ENCODE peak calls at places on chromosomes 5 and 9, in four cellular contexts. Z, O, L and H are unnamed samples.

GRCh38 chr5:56666901-56667300 is 148.4 kb upstream of the MAP3K1 start:
- DNase-seq in Z (no peak), O (no peak), L (no peak), H (no peak)

GRCh38 chr5:68542207-68542606 is 326.7 kb downstream of the PIK3R1 start:
- DNase-seq in Z (no peak), O (no peak), L (no peak), H (peak; percentile 70)

GRCh38 chr5:30099634-30100033 is 1093.9 kb upstream of the CDH6 start:
- DNase-seq in Z (no peak), O (no peak), L (peak; percentile 40), H (no peak)

GRCh38 chr9:16267336-16268036 is 603.0 kb downstream of the BNC2 start:
- DNase-seq in Z (no peak), O (no peak), L (peak; percentile 42), H (no peak)

GRCh38 chr9:93257808-93258331 is 73.9 kb downstream of the WNK2 start:
- DNase-seq in Z (no peak), O (peak; percentile 2), L (no peak), H (no peak)

GRCh38 chr9:133954862-133955529 is 37.1 kb downstream of the VAV2 start:
- DNase-seq in Z (peak; percentile 72), O (no peak), L (no peak), H (no peak)

GRCh38 chr5:591746-592145 is 20.4 kb upstream of the CEP72 start:
- DNase-seq in Z (no peak), O (no peak), L (no peak), H (no peak)

GRCh38 chr5:87944553-87945320 is 323.9 kb downstream of the TMEM161B start:
- DNase-seq in Z (no peak), O (no peak), L (peak; percentile 66), H (no peak)

GRCh38 chr5:137156175-137156574 is 343.0 kb downstream of the SPOCK1 start:
- DNase-seq in Z (no peak), O (no peak), L (no peak), H (no peak)

GRCh38 chr5:4614088-4614487 is 526.0 kb upstream of the ADAMTS16 start:
- DNase-seq in Z (no peak), O (no peak), L (peak; percentile 4), H (no peak)

GRCh38 chr9:15856591-15856990 is 303.7 kb downstream of the CCDC171 start:
- DNase-seq in Z (no peak), O (no peak), L (peak; percentile 84), H (peak; percentile 26)

GRCh38 chr9:137771580-137771979 is 106.0 kb upstream of the CACNA1B start:
- DNase-seq in Z (no peak), O (no peak), L (no peak), H (no peak)

GRCh38 chr5:124996023-124996763 is 249.8 kb upstream of the ZNF608 start:
- DNase-seq in Z (no peak), O (no peak), L (peak; percentile 40), H (no peak)

GRCh38 chr9:69996947-69997346 is 46.7 kb upstream of the MAMDC2 start:
- DNase-seq in Z (no peak), O (no peak), L (no peak), H (peak; percentile 85)

GRCh38 chr9:81878530-81878929 is 49.7 kb upstream of the SPATA31D4 start:
- DNase-seq in Z (no peak), O (no peak), L (no peak), H (no peak)

GRCh38 chr5:138463335-138464017 is 1.8 kb upstream of the EGR1 start:
- DNase-seq in Z (no peak), O (peak; percentile 58), L (no peak), H (no peak)

GRCh38 chr9:72356019-72356653 is 8.9 kb downstream of the ZFAND5 start:
- DNase-seq in Z (no peak), O (no peak), L (no peak), H (peak; percentile 41)

GRCh38 chr9:133060417-133060841 is 1.4 kb upstream of the CEL start:
- DNase-seq in Z (no peak), O (no peak), L (no peak), H (no peak)

GRCh38 chr9:137613259-137613658 is 5.5 kb upstream of the EHMT1 start:
- DNase-seq in Z (no peak), O (no peak), L (no peak), H (no peak)

GRCh38 chr5:138032572-138033274 is at the start of gene FAM13B:
- DNase-seq in Z (peak; percentile 89), O (peak; percentile 81), L (peak; percentile 27), H (peak; percentile 84)

GRCh38 chr9:89430995-89431394 is 66.9 kb downstream of the SEMA4D start:
- DNase-seq in Z (no peak), O (no peak), L (no peak), H (no peak)

GRCh38 chr9:79572891-79573696 is 1.3 kb downstream of the TLE4 start:
- DNase-seq in Z (peak; percentile 64), O (peak; percentile 69), L (no peak), H (peak; percentile 61)

GRCh38 chr9:88230612-88231011 is 92.3 kb upstream of the SPATA31C2 start:
- DNase-seq in Z (no peak), O (no peak), L (no peak), H (peak; percentile 31)

GRCh38 chr5:109451161-109451560 is 41.4 kb upstream of the PJA2 start:
- DNase-seq in Z (no peak), O (no peak), L (no peak), H (no peak)

GRCh38 chr9:35385042-35385441 is 104.9 kb upstream of the RUSC2 start:
- DNase-seq in Z (no peak), O (no peak), L (peak; percentile 41), H (peak; percentile 63)
- TF ChIP-seq CTCF in Z (peak; percentile 4), O (no peak), L (peak; percentile 47), H (peak; percentile 64)

GRCh38 chr5:149519624-149520023 is 31.6 kb downstream of the CSNK1A1 start:
- DNase-seq in Z (no peak), O (no peak), L (no peak), H (no peak)
- H3K4me3 ChIP-seq in Z (no peak overlapping the region), O (no peak overlapping the region), L (no peak overlapping the region), H (no peak overlapping the region)

DNA sequence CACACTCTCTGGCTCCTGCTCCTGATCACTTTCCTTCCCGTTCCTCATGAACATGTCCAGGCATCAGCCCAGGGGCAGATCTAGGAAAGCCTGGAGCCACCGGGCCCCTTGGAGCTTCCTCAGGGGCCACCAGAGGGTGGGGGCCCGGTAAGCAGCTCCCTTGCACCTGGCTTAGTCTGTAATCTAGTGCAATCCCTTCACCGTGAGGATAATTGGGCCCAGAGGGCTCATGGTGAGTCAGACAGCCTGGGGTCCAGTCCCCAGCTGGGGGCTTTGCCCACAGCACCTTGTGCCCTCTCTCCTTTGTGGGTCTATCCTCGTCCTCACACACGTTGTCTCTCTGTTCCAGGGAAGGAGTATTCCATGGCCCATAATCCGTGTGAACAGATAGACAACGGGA is 10.4 kb upstream of the ALDH1B1 start:
- DNase-seq in Z (no peak), O (no peak), L (no peak), H (no peak)
- TF ChIP-seq CTCF in Z (no peak), O (no peak), L (no peak), H (no peak)

GRCh38 chr5:159330131-159330530 is at the start of gene IL12B:
- DNase-seq in Z (no peak), O (no peak), L (peak; percentile 48), H (no peak)
- H3K4me3 ChIP-seq in Z (peak within 1 kb of the TSS; percentile 57), O (no peak within 1 kb of the TSS), L (peak within 1 kb of the TSS; percentile 41), H (peak within 1 kb of the TSS; percentile 45)

GRCh38 chr9:123456011-123456410 is 100.0 kb downstream of the CRB2 start:
- DNase-seq in Z (no peak), O (no peak), L (no peak), H (no peak)

GRCh38 chr9:123455187-123455586 is 99.2 kb downstream of the CRB2 start:
- DNase-seq in Z (no peak), O (no peak), L (no peak), H (no peak)

GRCh38 chr9:123451011-123451410 is 95.0 kb downstream of the CRB2 start:
- DNase-seq in Z (no peak), O (no peak), L (no peak), H (no peak)

GRCh38 chr9:123453058-123453667 is 97.2 kb downstream of the CRB2 start:
- DNase-seq in Z (no peak), O (no peak), L (no peak), H (no peak)

DNA sequence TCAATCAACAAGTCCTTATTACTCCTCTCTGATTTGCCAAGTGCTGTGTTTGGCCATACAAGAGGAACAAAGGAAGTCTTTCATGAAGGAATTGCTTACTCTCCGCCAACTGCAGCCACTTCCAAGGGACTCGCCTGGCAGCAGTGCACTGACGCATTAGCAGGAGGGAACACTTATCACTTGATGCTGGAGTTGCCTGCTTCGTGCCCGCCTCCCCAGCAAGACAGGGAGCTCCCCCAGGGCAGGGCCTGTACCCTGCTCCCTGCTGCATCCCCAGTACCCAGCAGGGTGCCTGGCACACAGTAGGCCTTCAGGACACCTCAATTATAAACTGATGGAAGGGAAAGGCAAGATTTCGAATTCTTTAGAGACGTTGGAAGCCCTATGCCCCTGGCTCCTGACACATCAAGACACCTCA is 97.9 kb downstream of the CRB2 start:
- DNase-seq in Z (no peak), O (no peak), L (no peak), H (no peak)
- TF ChIP-seq CTCF in Z (no peak), O (no peak), L (no peak), H (no peak)

GRCh38 chr5:78592735-78593386 is 55.7 kb downstream of the LHFPL2 start:
- DNase-seq in Z (no peak), O (no peak), L (no peak), H (no peak)

GRCh38 chr5:78597068-78597857 is 51.3 kb downstream of the LHFPL2 start:
- DNase-seq in Z (no peak), O (no peak), L (peak; percentile 93), H (peak; percentile 76)

GRCh38 chr5:78593465-78593864 is 55.1 kb downstream of the LHFPL2 start:
- DNase-seq in Z (no peak), O (no peak), L (no peak), H (no peak)

GRCh38 chr5:78594014-78594413 is 54.6 kb downstream of the LHFPL2 start:
- DNase-seq in Z (no peak), O (no peak), L (no peak), H (no peak)

GRCh38 chr5:78594946-78595921 is 53.3 kb downstream of the LHFPL2 start:
- DNase-seq in Z (no peak), O (peak; percentile 54), L (peak; percentile 100), H (peak; percentile 96)
- H3K4me3 ChIP-seq in Z (no peak overlapping the region), O (no peak overlapping the region), L (no peak overlapping the region), H (no peak overlapping the region)

DNA sequence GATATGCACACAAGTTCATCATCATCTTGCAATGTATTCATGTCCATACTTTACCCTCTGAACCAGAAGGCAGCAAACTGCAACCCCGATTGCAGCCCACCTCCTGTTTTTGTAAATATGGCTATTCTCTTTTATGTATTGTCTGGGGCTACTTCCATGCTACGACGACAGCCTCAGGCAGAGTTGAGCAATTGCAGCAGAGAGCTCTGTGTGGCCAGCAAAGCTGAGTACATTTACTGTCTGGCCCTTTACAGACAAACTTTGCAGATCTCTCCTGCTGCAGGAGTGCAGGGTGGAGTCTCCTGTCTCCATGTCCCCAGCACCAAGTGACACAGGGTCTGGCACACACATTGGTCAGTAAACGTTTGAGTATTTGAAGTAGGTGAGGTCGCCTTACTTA is 27.0 kb downstream of the PRRC2B start:
- DNase-seq in Z (no peak), O (no peak), L (no peak), H (peak; percentile 63)
- TF ChIP-seq CTCF in Z (no peak), O (no peak), L (peak; percentile 14), H (no peak)